ENCODE peak calls at places on chromosomes 7 and 10, in six cellular contexts. V is ovary, S is GM23248, U is PC-3, W is astrocyte, H is adipocyte. P is an unnamed sample.

GRCh38 chr7:134886353-134887057 is 99.8 kb upstream of the AGBL3 start:
- DNase-seq in V (peak; percentile 52), S (peak; percentile 74), U (peak; percentile 62), W (peak; percentile 87), H (peak; percentile 62), P (peak; percentile 58)

GRCh38 chr7:28083159-28083997 is 97.2 kb downstream of the JAZF1 start:
- DNase-seq in V (no peak), S (peak; percentile 91), U (no peak), W (no peak), H (peak; percentile 95), P (peak; percentile 68)

GRCh38 chr10:126904807-126905686 is at the start of gene DOCK1:
- DNase-seq in V (peak; percentile 73), S (peak; percentile 91), U (peak; percentile 69), W (peak; percentile 55), H (peak; percentile 91), P (peak; percentile 37)

GRCh38 chr7:22571776-22572175 is 71.8 kb upstream of the STEAP1B start:
- DNase-seq in V (no peak), S (no peak), U (no peak), W (no peak), H (no peak), P (no peak)

GRCh38 chr10:74179124-74179710 is 28.2 kb downstream of the ADK start:
- DNase-seq in V (no peak), S (peak; percentile 30), U (peak; percentile 75), W (no peak), H (no peak), P (no peak)

GRCh38 chr10:67804395-67804678 is 33.7 kb downstream of the DNAJC12 start:
- DNase-seq in V (no peak), S (no peak), U (no peak), W (no peak), H (no peak), P (no peak)

GRCh38 chr10:69043931-69044531 is 43.9 kb upstream of the SRGN start:
- DNase-seq in V (no peak), S (no peak), U (no peak), W (no peak), H (no peak), P (no peak)

GRCh38 chr7:99139031-99139430 is 4.9 kb downstream of the SMURF1 start:
- DNase-seq in V (no peak), S (peak; percentile 60), U (no peak), W (peak; percentile 65), H (peak; percentile 71), P (no peak)

GRCh38 chr7:90262438-90262837 is 17.5 kb downstream of the CFAP69 start:
- DNase-seq in V (no peak), S (peak; percentile 73), U (peak; percentile 70), W (no peak), H (peak; percentile 79), P (no peak)

GRCh38 chr7:20350518-20350951 is 19.8 kb downstream of the ITGB8 start:
- DNase-seq in V (peak; percentile 27), S (no peak), U (no peak), W (peak; percentile 42), H (peak; percentile 32), P (no peak)

GRCh38 chr7:21346297-21346696 is 81.6 kb upstream of the SP4 start:
- DNase-seq in V (no peak), S (no peak), U (no peak), W (no peak), H (no peak), P (no peak)

GRCh38 chr7:16724344-16724743 is 29.2 kb upstream of the TSPAN13 start:
- DNase-seq in V (no peak), S (no peak), U (no peak), W (no peak), H (no peak), P (no peak)

GRCh38 chr10:62632071-62632809 is 172.3 kb upstream of the ADO start:
- DNase-seq in V (no peak), S (no peak), U (peak; percentile 93), W (peak; percentile 12), H (no peak), P (no peak)

GRCh38 chr7:128869944-128870285 is 7.3 kb downstream of the ATP6V1F start:
- DNase-seq in V (no peak), S (peak; percentile 18), U (no peak), W (no peak), H (no peak), P (no peak)

GRCh38 chr7:49800031-49800430 is 26.6 kb downstream of the VWC2 start:
- DNase-seq in V (no peak), S (no peak), U (no peak), W (no peak), H (no peak), P (no peak)

GRCh38 chr7:13778967-13779366 is 210.5 kb downstream of the ETV1 start:
- DNase-seq in V (no peak), S (peak; percentile 74), U (peak; percentile 92), W (peak; percentile 59), H (peak; percentile 32), P (no peak)

GRCh38 chr7:7944619-7945282 is 23.8 kb upstream of the GLCCI1 start:
- DNase-seq in V (no peak), S (no peak), U (no peak), W (no peak), H (no peak), P (no peak)

GRCh38 chr7:703049-703448 is 23.4 kb upstream of the DNAAF5 start:
- DNase-seq in V (no peak), S (no peak), U (no peak), W (no peak), H (no peak), P (no peak)

GRCh38 chr7:83001362-83002040 is 161.2 kb downstream of the PCLO start:
- DNase-seq in V (no peak), S (peak; percentile 2), U (no peak), W (peak; percentile 60), H (no peak), P (no peak)

GRCh38 chr7:159070422-159071148 is 74.1 kb downstream of the VIPR2 start:
- DNase-seq in V (no peak), S (no peak), U (peak; percentile 35), W (no peak), H (peak; percentile 5), P (no peak)

GRCh38 chr7:12031186-12031585 is 179.9 kb upstream of the TMEM106B start:
- DNase-seq in V (no peak), S (no peak), U (no peak), W (peak; percentile 16), H (no peak), P (no peak)

GRCh38 chr7:31919678-31920369 is 150.4 kb downstream of the PDE1C start:
- DNase-seq in V (no peak), S (no peak), U (no peak), W (no peak), H (no peak), P (no peak)

GRCh38 chr7:139339698-139340036 is 1.5 kb upstream of the FMC1 start:
- DNase-seq in V (no peak), S (no peak), U (no peak), W (no peak), H (no peak), P (no peak)

GRCh38 chr10:54137396-54137795 is 663.6 kb downstream of the PCDH15 start:
- DNase-seq in V (no peak), S (no peak), U (no peak), W (no peak), H (no peak), P (no peak)

GRCh38 chr10:108911814-108912541 is 1011.3 kb downstream of the XPNPEP1 start:
- DNase-seq in V (peak; percentile 68), S (peak; percentile 87), U (peak; percentile 82), W (peak; percentile 64), H (peak; percentile 67), P (peak; percentile 59)

DNA sequence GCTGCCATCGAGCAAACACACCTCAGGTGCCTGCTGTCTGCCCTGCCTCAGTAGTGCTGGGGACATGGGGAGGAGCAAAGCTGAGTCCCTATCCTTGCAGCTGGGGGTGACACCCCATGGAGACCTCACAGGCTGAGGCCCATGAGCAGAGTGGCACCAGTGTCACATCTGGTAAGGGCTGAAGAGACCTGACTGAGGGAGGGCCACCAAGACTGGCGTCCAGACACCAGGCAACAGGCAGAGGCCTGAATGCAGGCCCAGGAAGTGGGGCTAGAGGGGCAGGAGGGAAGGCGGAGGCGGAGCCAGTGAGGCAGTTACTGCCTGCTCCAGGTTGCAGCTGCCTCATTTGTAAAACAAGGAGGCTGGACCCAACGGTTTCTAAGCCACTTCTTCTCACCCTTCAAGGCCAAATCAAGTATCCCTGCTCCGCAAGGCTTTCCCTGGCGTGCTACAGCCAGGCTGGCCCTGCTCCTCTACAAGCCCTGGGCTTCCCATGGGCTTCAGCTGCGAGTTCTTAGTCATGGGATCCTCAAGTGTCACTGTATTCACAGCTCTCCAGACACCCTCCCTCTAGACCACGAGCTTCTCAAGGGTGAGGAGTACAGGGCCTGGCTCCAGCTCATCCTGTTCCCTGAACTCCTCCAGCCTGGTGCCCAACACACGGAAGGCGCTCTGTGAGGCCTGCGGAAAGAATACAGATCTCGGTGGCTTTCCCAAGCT is 39.0 kb downstream of the FAM53B start:
- DNase-seq in V (no peak), S (no peak), U (no peak), W (no peak), H (no peak), P (no peak)
- H3K4me1 ChIP-seq in V (peaks cover 84% of the 10 kb centered on the region), S (no peaks in the 10 kb centered on the region), U (no peaks in the 10 kb centered on the region), W (peaks cover 15% of the 10 kb centered on the region), H (peaks cover 94% of the 10 kb centered on the region), P (peaks cover 100% of the 10 kb centered on the region)

GRCh38 chr10:71838264-71839211 is 12.5 kb downstream of the PSAP start:
- DNase-seq in V (no peak), S (peak; percentile 84), U (peak; percentile 65), W (peak; percentile 39), H (peak; percentile 57), P (no peak)
- H3K4me1 ChIP-seq in V (peaks cover 23% of the 10 kb centered on the region), S (peaks cover 62% of the 10 kb centered on the region), U (peaks cover 18% of the 10 kb centered on the region), W (peaks cover 58% of the 10 kb centered on the region), H (peaks cover 77% of the 10 kb centered on the region), P (peaks cover 99% of the 10 kb centered on the region)

GRCh38 chr10:93462371-93462770 is 19.8 kb downstream of the MYOF start:
- DNase-seq in V (no peak), S (peak; percentile 34), U (no peak), W (no peak), H (no peak), P (no peak)

GRCh38 chr10:93461124-93461806 is 20.9 kb downstream of the MYOF start:
- DNase-seq in V (no peak), S (peak; percentile 77), U (peak; percentile 14), W (peak; percentile 94), H (no peak), P (no peak)

GRCh38 chr10:93463723-93464511 is 18.2 kb downstream of the MYOF start:
- DNase-seq in V (no peak), S (peak; percentile 89), U (no peak), W (peak; percentile 69), H (peak; percentile 89), P (no peak)

GRCh38 chr10:93461807-93462178 is 20.3 kb downstream of the MYOF start:
- DNase-seq in V (no peak), S (peak; percentile 71), U (peak; percentile 81), W (peak; percentile 85), H (peak; percentile 52), P (no peak)

DNA sequence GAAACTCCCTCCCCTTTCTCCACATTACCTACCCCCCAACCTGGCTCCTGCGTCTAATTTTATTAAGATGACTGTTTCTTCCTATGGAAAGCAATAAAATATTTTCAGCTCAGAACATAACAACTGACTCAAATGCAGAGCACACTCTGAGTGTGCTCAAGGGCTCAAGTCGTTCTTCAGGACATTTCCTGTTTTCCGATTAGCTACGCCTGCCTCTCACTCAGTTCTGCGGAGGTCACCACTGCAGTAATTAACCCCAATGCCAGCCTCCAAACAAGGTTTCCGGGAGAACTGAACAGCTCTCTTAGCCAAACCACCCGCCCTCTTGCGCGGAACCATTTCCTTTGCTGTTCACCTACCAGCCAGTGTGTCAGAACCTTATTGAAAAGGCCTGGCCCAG is 19.3 kb downstream of the MYOF start:
- DNase-seq in V (no peak), S (peak; percentile 69), U (peak; percentile 92), W (peak; percentile 70), H (no peak), P (no peak)
- H3K4me1 ChIP-seq in V (peaks cover 14% of the 10 kb centered on the region), S (peaks cover 87% of the 10 kb centered on the region), U (peaks cover 80% of the 10 kb centered on the region), W (peaks cover 85% of the 10 kb centered on the region), H (peaks cover 84% of the 10 kb centered on the region), P (peaks cover 54% of the 10 kb centered on the region)

GRCh38 chr10:132628966-132629900 is 91.6 kb downstream of the INPP5A start:
- DNase-seq in V (no peak), S (no peak), U (no peak), W (no peak), H (no peak), P (no peak)
- H3K4me1 ChIP-seq in V (peaks cover 49% of the 10 kb centered on the region), S (peaks cover 33% of the 10 kb centered on the region), U (peaks cover 3% of the 10 kb centered on the region), W (peaks cover 38% of the 10 kb centered on the region), H (peaks cover 29% of the 10 kb centered on the region), P (peaks cover 91% of the 10 kb centered on the region)